ENCODE peak calls at places on chromosome 12, in four cellular contexts. One of them, this sample, is unnamed.

GRCh38 chr12:105409881-105410471 is 79.5 kb downstream of the C12orf75 start:
- DNase-seq in Calu3: peak
- DNase-seq in mesothelial cell of epicardium: no peak
- DNase-seq in activated T-cell treated with anti-CD3 and anti-CD28 coated beads, Interleukin-2, amount 50 U/mL, for 72 hours: no peak
- DNase-seq in this sample: peak

GRCh38 chr12:570949-571794 is 92.1 kb downstream of the NINJ2 start:
- DNase-seq in Calu3: peak
- DNase-seq in mesothelial cell of epicardium: no peak
- DNase-seq in activated T-cell treated with anti-CD3 and anti-CD28 coated beads, Interleukin-2, amount 50 U/mL, for 72 hours: no peak
- DNase-seq in this sample: peak

GRCh38 chr12:53289891-53290290 is 5.5 kb upstream of the PFDN5 start:
- DNase-seq in Calu3: no peak
- DNase-seq in mesothelial cell of epicardium: no peak
- DNase-seq in activated T-cell treated with anti-CD3 and anti-CD28 coated beads, Interleukin-2, amount 50 U/mL, for 72 hours: no peak
- DNase-seq in this sample: no peak

GRCh38 chr12:18975933-18976332 is 153.6 kb upstream of the PLEKHA5 start:
- DNase-seq in Calu3: no peak
- DNase-seq in mesothelial cell of epicardium: no peak
- DNase-seq in activated T-cell treated with anti-CD3 and anti-CD28 coated beads, Interleukin-2, amount 50 U/mL, for 72 hours: no peak
- DNase-seq in this sample: no peak

GRCh38 chr12:90253674-90254181 is 545.1 kb upstream of the ATP2B1 start:
- DNase-seq in Calu3: peak
- DNase-seq in mesothelial cell of epicardium: no peak
- DNase-seq in activated T-cell treated with anti-CD3 and anti-CD28 coated beads, Interleukin-2, amount 50 U/mL, for 72 hours: peak
- DNase-seq in this sample: peak

GRCh38 chr12:127205781-127206535 is 1061.0 kb upstream of the TMEM132C start:
- DNase-seq in Calu3: no peak
- DNase-seq in mesothelial cell of epicardium: no peak
- DNase-seq in activated T-cell treated with anti-CD3 and anti-CD28 coated beads, Interleukin-2, amount 50 U/mL, for 72 hours: no peak
- DNase-seq in this sample: no peak

GRCh38 chr12:113929312-113929989 is 36.7 kb downstream of the RBM19 start:
- DNase-seq in Calu3: no peak
- DNase-seq in mesothelial cell of epicardium: no peak
- DNase-seq in activated T-cell treated with anti-CD3 and anti-CD28 coated beads, Interleukin-2, amount 50 U/mL, for 72 hours: peak
- DNase-seq in this sample: no peak

GRCh38 chr12:62106547-62107175 is 153.5 kb upstream of the USP15 start:
- DNase-seq in Calu3: no peak
- DNase-seq in mesothelial cell of epicardium: no peak
- DNase-seq in activated T-cell treated with anti-CD3 and anti-CD28 coated beads, Interleukin-2, amount 50 U/mL, for 72 hours: no peak
- DNase-seq in this sample: no peak

GRCh38 chr12:50112456-50113218 is 601 bp downstream of the COX14 start:
- DNase-seq in Calu3: peak
- DNase-seq in mesothelial cell of epicardium: no peak
- DNase-seq in activated T-cell treated with anti-CD3 and anti-CD28 coated beads, Interleukin-2, amount 50 U/mL, for 72 hours: no peak
- DNase-seq in this sample: peak

GRCh38 chr12:30823140-30823669 is 68.5 kb upstream of the CAPRIN2 start:
- DNase-seq in Calu3: no peak
- DNase-seq in mesothelial cell of epicardium: peak
- DNase-seq in activated T-cell treated with anti-CD3 and anti-CD28 coated beads, Interleukin-2, amount 50 U/mL, for 72 hours: peak
- DNase-seq in this sample: peak

GRCh38 chr12:10361622-10362021 is 28.2 kb downstream of the KLRK1 start:
- DNase-seq in Calu3: no peak
- DNase-seq in mesothelial cell of epicardium: no peak
- DNase-seq in activated T-cell treated with anti-CD3 and anti-CD28 coated beads, Interleukin-2, amount 50 U/mL, for 72 hours: no peak
- DNase-seq in this sample: peak

GRCh38 chr12:124774462-124775167 is 89.0 kb downstream of the SCARB1 start:
- DNase-seq in Calu3: no peak
- DNase-seq in mesothelial cell of epicardium: no peak
- DNase-seq in activated T-cell treated with anti-CD3 and anti-CD28 coated beads, Interleukin-2, amount 50 U/mL, for 72 hours: peak
- DNase-seq in this sample: no peak

GRCh38 chr12:125360540-125360939 is 295.3 kb downstream of the AACS start:
- DNase-seq in Calu3: no peak
- DNase-seq in mesothelial cell of epicardium: no peak
- DNase-seq in activated T-cell treated with anti-CD3 and anti-CD28 coated beads, Interleukin-2, amount 50 U/mL, for 72 hours: no peak
- DNase-seq in this sample: no peak

GRCh38 chr12:3768911-3769447 is 16.1 kb upstream of the CRACR2A start:
- DNase-seq in Calu3: no peak
- DNase-seq in mesothelial cell of epicardium: no peak
- DNase-seq in activated T-cell treated with anti-CD3 and anti-CD28 coated beads, Interleukin-2, amount 50 U/mL, for 72 hours: no peak
- DNase-seq in this sample: no peak

GRCh38 chr12:29921307-29921706 is 137.6 kb upstream of the TMTC1 start:
- DNase-seq in Calu3: peak
- DNase-seq in mesothelial cell of epicardium: no peak
- DNase-seq in activated T-cell treated with anti-CD3 and anti-CD28 coated beads, Interleukin-2, amount 50 U/mL, for 72 hours: no peak
- DNase-seq in this sample: peak

GRCh38 chr12:108400481-108400880 is 61.4 kb upstream of the CMKLR1 start:
- DNase-seq in Calu3: no peak
- DNase-seq in mesothelial cell of epicardium: no peak
- DNase-seq in activated T-cell treated with anti-CD3 and anti-CD28 coated beads, Interleukin-2, amount 50 U/mL, for 72 hours: no peak
- DNase-seq in this sample: no peak

GRCh38 chr12:103742349-103742784 is 98.7 kb downstream of the NT5DC3 start:
- DNase-seq in Calu3: peak
- DNase-seq in mesothelial cell of epicardium: no peak
- DNase-seq in activated T-cell treated with anti-CD3 and anti-CD28 coated beads, Interleukin-2, amount 50 U/mL, for 72 hours: no peak
- DNase-seq in this sample: peak

GRCh38 chr12:120483621-120484020 is 12.3 kb upstream of the DYNLL1 start:
- DNase-seq in Calu3: no peak
- DNase-seq in mesothelial cell of epicardium: no peak
- DNase-seq in activated T-cell treated with anti-CD3 and anti-CD28 coated beads, Interleukin-2, amount 50 U/mL, for 72 hours: no peak
- DNase-seq in this sample: no peak

GRCh38 chr12:109111775-109112491 is 4.5 kb upstream of the ACACB start:
- DNase-seq in Calu3: peak
- DNase-seq in mesothelial cell of epicardium: peak
- DNase-seq in activated T-cell treated with anti-CD3 and anti-CD28 coated beads, Interleukin-2, amount 50 U/mL, for 72 hours: peak
- DNase-seq in this sample: peak

GRCh38 chr12:120247183-120247582 is 18.3 kb downstream of the PXN start:
- DNase-seq in Calu3: no peak
- DNase-seq in mesothelial cell of epicardium: no peak
- DNase-seq in activated T-cell treated with anti-CD3 and anti-CD28 coated beads, Interleukin-2, amount 50 U/mL, for 72 hours: no peak
- DNase-seq in this sample: no peak

GRCh38 chr12:131764738-131765137 is 53.8 kb downstream of the SFSWAP start:
- DNase-seq in Calu3: no peak
- DNase-seq in mesothelial cell of epicardium: no peak
- DNase-seq in activated T-cell treated with anti-CD3 and anti-CD28 coated beads, Interleukin-2, amount 50 U/mL, for 72 hours: no peak
- DNase-seq in this sample: no peak

GRCh38 chr12:2864198-2864597 is 7.4 kb upstream of the TEX52 start:
- DNase-seq in Calu3: no peak
- DNase-seq in mesothelial cell of epicardium: no peak
- DNase-seq in activated T-cell treated with anti-CD3 and anti-CD28 coated beads, Interleukin-2, amount 50 U/mL, for 72 hours: no peak
- DNase-seq in this sample: no peak

GRCh38 chr12:50003595-50003994 is 21.7 kb downstream of the RACGAP1 start:
- DNase-seq in Calu3: no peak
- DNase-seq in mesothelial cell of epicardium: no peak
- DNase-seq in activated T-cell treated with anti-CD3 and anti-CD28 coated beads, Interleukin-2, amount 50 U/mL, for 72 hours: no peak
- DNase-seq in this sample: no peak

GRCh38 chr12:8953773-8954402 is 4.4 kb upstream of the M6PR start:
- DNase-seq in Calu3: no peak
- DNase-seq in mesothelial cell of epicardium: no peak
- DNase-seq in activated T-cell treated with anti-CD3 and anti-CD28 coated beads, Interleukin-2, amount 50 U/mL, for 72 hours: no peak
- DNase-seq in this sample: no peak

GRCh38 chr12:6076776-6077700 is 47.4 kb downstream of the VWF start:
- DNase-seq in Calu3: no peak
- DNase-seq in mesothelial cell of epicardium: no peak
- DNase-seq in activated T-cell treated with anti-CD3 and anti-CD28 coated beads, Interleukin-2, amount 50 U/mL, for 72 hours: no peak
- DNase-seq in this sample: no peak

This sample was measured in DMS53.